ENCODE peak calls at places on chromosomes 1 and 21, in four cellular contexts. One of them, this sample, is unnamed.

GRCh38 chr1:211580303-211580687 is 1.3 kb upstream of the SLC30A1 start:
- DNase-seq in fibroblast of pulmonary artery: no peak
- DNase-seq in upper lobe of left lung: no peak
- DNase-seq in progenitor cell of endocrine pancreas: no peak
- DNase-seq in this sample: no peak

GRCh38 chr1:210144736-210145135 is 87.9 kb upstream of the SERTAD4 start:
- DNase-seq in fibroblast of pulmonary artery: no peak
- DNase-seq in upper lobe of left lung: no peak
- DNase-seq in progenitor cell of endocrine pancreas: no peak
- DNase-seq in this sample: no peak

GRCh38 chr1:169896013-169896412 is 2.3 kb upstream of the SCYL3 start:
- DNase-seq in progenitor cell of endocrine pancreas: no peak
- DNase-seq in fibroblast of pulmonary artery: peak
- DNase-seq in upper lobe of left lung: no peak
- DNase-seq in this sample: no peak

GRCh38 chr1:207393610-207394009 is 60.5 kb upstream of the CR2 start:
- DNase-seq in fibroblast of pulmonary artery: peak
- DNase-seq in upper lobe of left lung: no peak
- DNase-seq in progenitor cell of endocrine pancreas: no peak
- DNase-seq in this sample: peak

GRCh38 chr1:244022301-244022700 is 28.8 kb upstream of the ZBTB18 start:
- DNase-seq in fibroblast of pulmonary artery: peak
- DNase-seq in progenitor cell of endocrine pancreas: no peak
- DNase-seq in upper lobe of left lung: no peak
- DNase-seq in this sample: no peak

GRCh38 chr1:156744344-156744743 is 3.5 kb upstream of the MRPL24 start:
- DNase-seq in progenitor cell of endocrine pancreas: no peak
- DNase-seq in upper lobe of left lung: no peak
- DNase-seq in fibroblast of pulmonary artery: no peak
- DNase-seq in this sample: no peak

GRCh38 chr1:8083739-8084484 is 57.8 kb upstream of the ERRFI1 start:
- DNase-seq in upper lobe of left lung: no peak
- DNase-seq in progenitor cell of endocrine pancreas: no peak
- DNase-seq in fibroblast of pulmonary artery: peak
- DNase-seq in this sample: peak

GRCh38 chr1:244370060-244370637 is 81.6 kb downstream of the ADSS2 start:
- DNase-seq in upper lobe of left lung: no peak
- DNase-seq in fibroblast of pulmonary artery: no peak
- DNase-seq in progenitor cell of endocrine pancreas: no peak
- DNase-seq in this sample: no peak

GRCh38 chr21:37866027-37866426 is 50.2 kb downstream of the KCNJ6 start:
- DNase-seq in fibroblast of pulmonary artery: no peak
- DNase-seq in progenitor cell of endocrine pancreas: no peak
- DNase-seq in upper lobe of left lung: no peak
- DNase-seq in this sample: no peak